ENCODE peak calls at places on chromosome 14, in seven cellular contexts. One of them, this sample, is unnamed.

GRCh38 chr14:73047808-73048207 is 10.5 kb upstream of the RBM25 start:
- DNase-seq in stimulated activated CD4-positive, alpha-beta T cell treated with anti-CD3 and anti-CD28 coated beads, Interleukin-2, amount 100 ng/mL, for 48 hours: no peak
- DNase-seq in left ventricle myocardium superior: no peak
- DNase-seq in T-helper 22 cell: no peak
- DNase-seq in tibial nerve: no peak
- DNase-seq in Caki2: no peak
- DNase-seq in NCI-H1105 treated with DMSO at 0.1 percent for 48 hours: no peak
- DNase-seq in this sample: no peak

GRCh38 chr14:53956427-53957201 is at the start of gene BMP4:
- DNase-seq in tibial nerve: peak; percentile 65
- DNase-seq in NCI-H1105 treated with DMSO at 0.1 percent for 48 hours: peak; percentile 57
- DNase-seq in T-helper 22 cell: no peak
- DNase-seq in stimulated activated CD4-positive, alpha-beta T cell treated with anti-CD3 and anti-CD28 coated beads, Interleukin-2, amount 100 ng/mL, for 48 hours: no peak
- DNase-seq in Caki2: no peak
- DNase-seq in left ventricle myocardium superior: peak; percentile 91
- DNase-seq in this sample: no peak

GRCh38 chr14:75699331-75699730 is 38.3 kb downstream of the TTLL5 start:
- DNase-seq in tibial nerve: no peak
- DNase-seq in NCI-H1105 treated with DMSO at 0.1 percent for 48 hours: no peak
- DNase-seq in stimulated activated CD4-positive, alpha-beta T cell treated with anti-CD3 and anti-CD28 coated beads, Interleukin-2, amount 100 ng/mL, for 48 hours: no peak
- DNase-seq in T-helper 22 cell: no peak
- DNase-seq in Caki2: no peak
- DNase-seq in left ventricle myocardium superior: no peak
- DNase-seq in this sample: no peak

GRCh38 chr14:61545716-61546455 is 149.4 kb upstream of the HIF1A start:
- DNase-seq in T-helper 22 cell: no peak
- DNase-seq in Caki2: no peak
- DNase-seq in left ventricle myocardium superior: no peak
- DNase-seq in NCI-H1105 treated with DMSO at 0.1 percent for 48 hours: no peak
- DNase-seq in stimulated activated CD4-positive, alpha-beta T cell treated with anti-CD3 and anti-CD28 coated beads, Interleukin-2, amount 100 ng/mL, for 48 hours: no peak
- DNase-seq in tibial nerve: no peak
- DNase-seq in this sample: no peak

GRCh38 chr14:34374998-34375740 is 86.9 kb downstream of the SPTSSA start:
- DNase-seq in Caki2: no peak
- DNase-seq in T-helper 22 cell: no peak
- DNase-seq in stimulated activated CD4-positive, alpha-beta T cell treated with anti-CD3 and anti-CD28 coated beads, Interleukin-2, amount 100 ng/mL, for 48 hours: no peak
- DNase-seq in NCI-H1105 treated with DMSO at 0.1 percent for 48 hours: no peak
- DNase-seq in left ventricle myocardium superior: no peak
- DNase-seq in tibial nerve: no peak
- DNase-seq in this sample: no peak

GRCh38 chr14:97771340-97772045 is 974.3 kb downstream of the VRK1 start:
- DNase-seq in stimulated activated CD4-positive, alpha-beta T cell treated with anti-CD3 and anti-CD28 coated beads, Interleukin-2, amount 100 ng/mL, for 48 hours: no peak
- DNase-seq in T-helper 22 cell: no peak
- DNase-seq in NCI-H1105 treated with DMSO at 0.1 percent for 48 hours: no peak
- DNase-seq in Caki2: no peak
- DNase-seq in tibial nerve: no peak
- DNase-seq in left ventricle myocardium superior: no peak
- DNase-seq in this sample: no peak

GRCh38 chr14:97185186-97185585 is 388.0 kb downstream of the VRK1 start:
- DNase-seq in tibial nerve: no peak
- DNase-seq in stimulated activated CD4-positive, alpha-beta T cell treated with anti-CD3 and anti-CD28 coated beads, Interleukin-2, amount 100 ng/mL, for 48 hours: no peak
- DNase-seq in NCI-H1105 treated with DMSO at 0.1 percent for 48 hours: peak; percentile 22
- DNase-seq in left ventricle myocardium superior: no peak
- DNase-seq in T-helper 22 cell: no peak
- DNase-seq in Caki2: no peak
- DNase-seq in this sample: peak; percentile 2

GRCh38 chr14:33986804-33987203 is 35.9 kb upstream of the EGLN3 start:
- DNase-seq in stimulated activated CD4-positive, alpha-beta T cell treated with anti-CD3 and anti-CD28 coated beads, Interleukin-2, amount 100 ng/mL, for 48 hours: no peak
- DNase-seq in Caki2: peak; percentile 89
- DNase-seq in T-helper 22 cell: no peak
- DNase-seq in left ventricle myocardium superior: no peak
- DNase-seq in tibial nerve: no peak
- DNase-seq in NCI-H1105 treated with DMSO at 0.1 percent for 48 hours: no peak
- DNase-seq in this sample: no peak

GRCh38 chr14:67428501-67429031 is 16.6 kb upstream of the PLEK2 start:
- DNase-seq in left ventricle myocardium superior: no peak
- DNase-seq in stimulated activated CD4-positive, alpha-beta T cell treated with anti-CD3 and anti-CD28 coated beads, Interleukin-2, amount 100 ng/mL, for 48 hours: no peak
- DNase-seq in tibial nerve: no peak
- DNase-seq in NCI-H1105 treated with DMSO at 0.1 percent for 48 hours: no peak
- DNase-seq in T-helper 22 cell: no peak
- DNase-seq in Caki2: no peak
- DNase-seq in this sample: no peak

GRCh38 chr14:26598081-26598671 is 343 bp upstream of the NOVA1 start:
- DNase-seq in stimulated activated CD4-positive, alpha-beta T cell treated with anti-CD3 and anti-CD28 coated beads, Interleukin-2, amount 100 ng/mL, for 48 hours: peak; percentile 3
- DNase-seq in NCI-H1105 treated with DMSO at 0.1 percent for 48 hours: peak; percentile 97
- DNase-seq in Caki2: peak; percentile 79
- DNase-seq in tibial nerve: peak; percentile 77
- DNase-seq in left ventricle myocardium superior: peak; percentile 81
- DNase-seq in T-helper 22 cell: no peak
- DNase-seq in this sample: no peak

GRCh38 chr14:45112886-45113772 is 21.2 kb downstream of the FKBP3 start:
- DNase-seq in tibial nerve: no peak
- DNase-seq in NCI-H1105 treated with DMSO at 0.1 percent for 48 hours: no peak
- DNase-seq in stimulated activated CD4-positive, alpha-beta T cell treated with anti-CD3 and anti-CD28 coated beads, Interleukin-2, amount 100 ng/mL, for 48 hours: no peak
- DNase-seq in Caki2: no peak
- DNase-seq in left ventricle myocardium superior: no peak
- DNase-seq in T-helper 22 cell: no peak
- DNase-seq in this sample: no peak

GRCh38 chr14:50403433-50403832 is 6.8 kb upstream of the CDKL1 start:
- DNase-seq in left ventricle myocardium superior: no peak
- DNase-seq in Caki2: no peak
- DNase-seq in tibial nerve: no peak
- DNase-seq in stimulated activated CD4-positive, alpha-beta T cell treated with anti-CD3 and anti-CD28 coated beads, Interleukin-2, amount 100 ng/mL, for 48 hours: no peak
- DNase-seq in NCI-H1105 treated with DMSO at 0.1 percent for 48 hours: no peak
- DNase-seq in T-helper 22 cell: no peak
- DNase-seq in this sample: no peak

GRCh38 chr14:56534656-56535055 is 44.9 kb upstream of the TMEM260 start:
- DNase-seq in T-helper 22 cell: no peak
- DNase-seq in Caki2: no peak
- DNase-seq in left ventricle myocardium superior: no peak
- DNase-seq in stimulated activated CD4-positive, alpha-beta T cell treated with anti-CD3 and anti-CD28 coated beads, Interleukin-2, amount 100 ng/mL, for 48 hours: no peak
- DNase-seq in NCI-H1105 treated with DMSO at 0.1 percent for 48 hours: no peak
- DNase-seq in tibial nerve: no peak
- DNase-seq in this sample: no peak

GRCh38 chr14:70257526-70257925 is 68.8 kb upstream of the SLC8A3 start:
- DNase-seq in tibial nerve: no peak
- DNase-seq in NCI-H1105 treated with DMSO at 0.1 percent for 48 hours: peak; percentile 8
- DNase-seq in left ventricle myocardium superior: no peak
- DNase-seq in T-helper 22 cell: no peak
- DNase-seq in stimulated activated CD4-positive, alpha-beta T cell treated with anti-CD3 and anti-CD28 coated beads, Interleukin-2, amount 100 ng/mL, for 48 hours: peak; percentile 13
- DNase-seq in Caki2: no peak
- DNase-seq in this sample: no peak

GRCh38 chr14:106694638-106695393 is 1168.4 kb downstream of the TMEM121 start:
- DNase-seq in NCI-H1105 treated with DMSO at 0.1 percent for 48 hours: peak; percentile 41
- DNase-seq in tibial nerve: no peak
- DNase-seq in T-helper 22 cell: peak; percentile 8
- DNase-seq in Caki2: no peak
- DNase-seq in left ventricle myocardium superior: peak; percentile 42
- DNase-seq in stimulated activated CD4-positive, alpha-beta T cell treated with anti-CD3 and anti-CD28 coated beads, Interleukin-2, amount 100 ng/mL, for 48 hours: peak; percentile 51
- DNase-seq in this sample: peak; percentile 53

GRCh38 chr14:30214456-30215090 is 286.9 kb upstream of the PRKD1 start:
- DNase-seq in stimulated activated CD4-positive, alpha-beta T cell treated with anti-CD3 and anti-CD28 coated beads, Interleukin-2, amount 100 ng/mL, for 48 hours: no peak
- DNase-seq in Caki2: peak; percentile 22
- DNase-seq in NCI-H1105 treated with DMSO at 0.1 percent for 48 hours: peak; percentile 71
- DNase-seq in T-helper 22 cell: no peak
- DNase-seq in left ventricle myocardium superior: no peak
- DNase-seq in tibial nerve: no peak
- DNase-seq in this sample: no peak

GRCh38 chr14:105519946-105520698 is 6.3 kb upstream of the TMEM121 start:
- DNase-seq in NCI-H1105 treated with DMSO at 0.1 percent for 48 hours: no peak
- DNase-seq in T-helper 22 cell: no peak
- DNase-seq in Caki2: no peak
- DNase-seq in tibial nerve: no peak
- DNase-seq in left ventricle myocardium superior: no peak
- DNase-seq in stimulated activated CD4-positive, alpha-beta T cell treated with anti-CD3 and anti-CD28 coated beads, Interleukin-2, amount 100 ng/mL, for 48 hours: no peak
- DNase-seq in this sample: no peak

GRCh38 chr14:41615011-41615595 is 8.4 kb downstream of the LRFN5 start:
- DNase-seq in tibial nerve: no peak
- DNase-seq in stimulated activated CD4-positive, alpha-beta T cell treated with anti-CD3 and anti-CD28 coated beads, Interleukin-2, amount 100 ng/mL, for 48 hours: no peak
- DNase-seq in left ventricle myocardium superior: no peak
- DNase-seq in NCI-H1105 treated with DMSO at 0.1 percent for 48 hours: no peak
- DNase-seq in T-helper 22 cell: no peak
- DNase-seq in Caki2: no peak
- DNase-seq in this sample: no peak

GRCh38 chr14:25406818-25407217 is 356.9 kb upstream of the STXBP6 start:
- DNase-seq in left ventricle myocardium superior: no peak
- DNase-seq in NCI-H1105 treated with DMSO at 0.1 percent for 48 hours: peak; percentile 62
- DNase-seq in tibial nerve: no peak
- DNase-seq in stimulated activated CD4-positive, alpha-beta T cell treated with anti-CD3 and anti-CD28 coated beads, Interleukin-2, amount 100 ng/mL, for 48 hours: no peak
- DNase-seq in Caki2: peak; percentile 11
- DNase-seq in T-helper 22 cell: no peak
- DNase-seq in this sample: no peak

GRCh38 chr14:23115918-23116317 is 3.1 kb downstream of the CEBPE start:
- DNase-seq in Caki2: no peak
- DNase-seq in tibial nerve: no peak
- DNase-seq in left ventricle myocardium superior: no peak
- DNase-seq in T-helper 22 cell: no peak
- DNase-seq in stimulated activated CD4-positive, alpha-beta T cell treated with anti-CD3 and anti-CD28 coated beads, Interleukin-2, amount 100 ng/mL, for 48 hours: no peak
- DNase-seq in NCI-H1105 treated with DMSO at 0.1 percent for 48 hours: no peak
- DNase-seq in this sample: no peak

GRCh38 chr14:37602605-37603453 is 7.4 kb downstream of the TTC6 start:
- DNase-seq in NCI-H1105 treated with DMSO at 0.1 percent for 48 hours: no peak
- DNase-seq in Caki2: no peak
- DNase-seq in left ventricle myocardium superior: no peak
- DNase-seq in tibial nerve: no peak
- DNase-seq in stimulated activated CD4-positive, alpha-beta T cell treated with anti-CD3 and anti-CD28 coated beads, Interleukin-2, amount 100 ng/mL, for 48 hours: no peak
- DNase-seq in T-helper 22 cell: no peak
- DNase-seq in this sample: no peak

GRCh38 chr14:75609606-75610476 is 31.4 kb downstream of the FLVCR2 start:
- DNase-seq in stimulated activated CD4-positive, alpha-beta T cell treated with anti-CD3 and anti-CD28 coated beads, Interleukin-2, amount 100 ng/mL, for 48 hours: no peak
- DNase-seq in Caki2: no peak
- DNase-seq in tibial nerve: no peak
- DNase-seq in left ventricle myocardium superior: no peak
- DNase-seq in NCI-H1105 treated with DMSO at 0.1 percent for 48 hours: no peak
- DNase-seq in T-helper 22 cell: no peak
- DNase-seq in this sample: no peak

GRCh38 chr14:105413542-105413886 is 6.1 kb upstream of the MTA1 start:
- DNase-seq in Caki2: no peak
- DNase-seq in NCI-H1105 treated with DMSO at 0.1 percent for 48 hours: no peak
- DNase-seq in left ventricle myocardium superior: peak; percentile 62
- DNase-seq in T-helper 22 cell: no peak
- DNase-seq in stimulated activated CD4-positive, alpha-beta T cell treated with anti-CD3 and anti-CD28 coated beads, Interleukin-2, amount 100 ng/mL, for 48 hours: no peak
- DNase-seq in tibial nerve: no peak
- DNase-seq in this sample: no peak

GRCh38 chr14:100989924-100990323 is 86.4 kb upstream of the RTL1 start:
- DNase-seq in left ventricle myocardium superior: no peak
- DNase-seq in stimulated activated CD4-positive, alpha-beta T cell treated with anti-CD3 and anti-CD28 coated beads, Interleukin-2, amount 100 ng/mL, for 48 hours: no peak
- DNase-seq in tibial nerve: no peak
- DNase-seq in NCI-H1105 treated with DMSO at 0.1 percent for 48 hours: no peak
- DNase-seq in T-helper 22 cell: no peak
- DNase-seq in Caki2: no peak
- DNase-seq in this sample: no peak

GRCh38 chr14:74562515-74563232 is 49.4 kb downstream of the LTBP2 start:
- DNase-seq in NCI-H1105 treated with DMSO at 0.1 percent for 48 hours: no peak
- DNase-seq in stimulated activated CD4-positive, alpha-beta T cell treated with anti-CD3 and anti-CD28 coated beads, Interleukin-2, amount 100 ng/mL, for 48 hours: no peak
- DNase-seq in left ventricle myocardium superior: no peak
- DNase-seq in Caki2: no peak
- DNase-seq in tibial nerve: no peak
- DNase-seq in T-helper 22 cell: no peak
- DNase-seq in this sample: no peak

GRCh38 chr14:104676694-104677505 is 12.5 kb upstream of the INF2 start:
- DNase-seq in Caki2: no peak
- DNase-seq in stimulated activated CD4-positive, alpha-beta T cell treated with anti-CD3 and anti-CD28 coated beads, Interleukin-2, amount 100 ng/mL, for 48 hours: peak; percentile 30
- DNase-seq in tibial nerve: no peak
- DNase-seq in T-helper 22 cell: no peak
- DNase-seq in left ventricle myocardium superior: peak; percentile 49
- DNase-seq in NCI-H1105 treated with DMSO at 0.1 percent for 48 hours: no peak
- DNase-seq in this sample: no peak

GRCh38 chr14:21011136-21011535 is 12.0 kb downstream of the SLC39A2 start:
- DNase-seq in NCI-H1105 treated with DMSO at 0.1 percent for 48 hours: no peak
- DNase-seq in T-helper 22 cell: no peak
- DNase-seq in left ventricle myocardium superior: no peak
- DNase-seq in stimulated activated CD4-positive, alpha-beta T cell treated with anti-CD3 and anti-CD28 coated beads, Interleukin-2, amount 100 ng/mL, for 48 hours: no peak
- DNase-seq in Caki2: no peak
- DNase-seq in tibial nerve: no peak
- DNase-seq in this sample: no peak

GRCh38 chr14:89336338-89336737 is 80.7 kb downstream of the FOXN3 start:
- DNase-seq in NCI-H1105 treated with DMSO at 0.1 percent for 48 hours: no peak
- DNase-seq in Caki2: no peak
- DNase-seq in left ventricle myocardium superior: no peak
- DNase-seq in stimulated activated CD4-positive, alpha-beta T cell treated with anti-CD3 and anti-CD28 coated beads, Interleukin-2, amount 100 ng/mL, for 48 hours: no peak
- DNase-seq in tibial nerve: no peak
- DNase-seq in T-helper 22 cell: no peak
- DNase-seq in this sample: no peak

GRCh38 chr14:65704850-65705249 is 292.3 kb downstream of the FUT8 start:
- DNase-seq in left ventricle myocardium superior: no peak
- DNase-seq in tibial nerve: no peak
- DNase-seq in stimulated activated CD4-positive, alpha-beta T cell treated with anti-CD3 and anti-CD28 coated beads, Interleukin-2, amount 100 ng/mL, for 48 hours: peak; percentile 13
- DNase-seq in NCI-H1105 treated with DMSO at 0.1 percent for 48 hours: no peak
- DNase-seq in T-helper 22 cell: no peak
- DNase-seq in Caki2: no peak
- DNase-seq in this sample: no peak

GRCh38 chr14:99884834-99885648 is 91.8 kb downstream of the EML1 start:
- DNase-seq in T-helper 22 cell: no peak
- DNase-seq in NCI-H1105 treated with DMSO at 0.1 percent for 48 hours: peak; percentile 66
- DNase-seq in stimulated activated CD4-positive, alpha-beta T cell treated with anti-CD3 and anti-CD28 coated beads, Interleukin-2, amount 100 ng/mL, for 48 hours: no peak
- DNase-seq in Caki2: peak; percentile 38
- DNase-seq in tibial nerve: no peak
- DNase-seq in left ventricle myocardium superior: no peak
- DNase-seq in this sample: no peak

GRCh38 chr14:92475451-92476187 is 38.0 kb upstream of the RIN3 start:
- DNase-seq in T-helper 22 cell: no peak
- DNase-seq in left ventricle myocardium superior: peak; percentile 80
- DNase-seq in NCI-H1105 treated with DMSO at 0.1 percent for 48 hours: no peak
- DNase-seq in Caki2: no peak
- DNase-seq in tibial nerve: peak; percentile 48
- DNase-seq in stimulated activated CD4-positive, alpha-beta T cell treated with anti-CD3 and anti-CD28 coated beads, Interleukin-2, amount 100 ng/mL, for 48 hours: no peak
- DNase-seq in this sample: no peak

GRCh38 chr14:34794217-34794616 is 79.8 kb upstream of the CFL2 start:
- DNase-seq in left ventricle myocardium superior: no peak
- DNase-seq in Caki2: no peak
- DNase-seq in NCI-H1105 treated with DMSO at 0.1 percent for 48 hours: no peak
- DNase-seq in tibial nerve: no peak
- DNase-seq in T-helper 22 cell: no peak
- DNase-seq in stimulated activated CD4-positive, alpha-beta T cell treated with anti-CD3 and anti-CD28 coated beads, Interleukin-2, amount 100 ng/mL, for 48 hours: no peak
- DNase-seq in this sample: no peak

GRCh38 chr14:105203057-105203494 is 22.0 kb upstream of the NUDT14 start:
- DNase-seq in stimulated activated CD4-positive, alpha-beta T cell treated with anti-CD3 and anti-CD28 coated beads, Interleukin-2, amount 100 ng/mL, for 48 hours: peak; percentile 65
- DNase-seq in left ventricle myocardium superior: peak; percentile 90
- DNase-seq in NCI-H1105 treated with DMSO at 0.1 percent for 48 hours: peak; percentile 37
- DNase-seq in Caki2: peak; percentile 44
- DNase-seq in tibial nerve: peak; percentile 67
- DNase-seq in T-helper 22 cell: no peak
- DNase-seq in this sample: peak; percentile 65

GRCh38 chr14:23005861-23006534 is 3.9 kb downstream of the C14orf93 start:
- DNase-seq in tibial nerve: no peak
- DNase-seq in T-helper 22 cell: no peak
- DNase-seq in stimulated activated CD4-positive, alpha-beta T cell treated with anti-CD3 and anti-CD28 coated beads, Interleukin-2, amount 100 ng/mL, for 48 hours: no peak
- DNase-seq in NCI-H1105 treated with DMSO at 0.1 percent for 48 hours: peak; percentile 14
- DNase-seq in Caki2: no peak
- DNase-seq in left ventricle myocardium superior: no peak
- DNase-seq in this sample: no peak

GRCh38 chr14:105075364-105076295 is 10.4 kb upstream of the GPR132 start:
- DNase-seq in Caki2: no peak
- DNase-seq in tibial nerve: no peak
- DNase-seq in stimulated activated CD4-positive, alpha-beta T cell treated with anti-CD3 and anti-CD28 coated beads, Interleukin-2, amount 100 ng/mL, for 48 hours: no peak
- DNase-seq in T-helper 22 cell: no peak
- DNase-seq in left ventricle myocardium superior: peak; percentile 79
- DNase-seq in NCI-H1105 treated with DMSO at 0.1 percent for 48 hours: peak; percentile 47
- DNase-seq in this sample: no peak

GRCh38 chr14:106788534-106788933 is 1262.2 kb downstream of the TMEM121 start:
- DNase-seq in Caki2: no peak
- DNase-seq in tibial nerve: no peak
- DNase-seq in T-helper 22 cell: no peak
- DNase-seq in left ventricle myocardium superior: no peak
- DNase-seq in stimulated activated CD4-positive, alpha-beta T cell treated with anti-CD3 and anti-CD28 coated beads, Interleukin-2, amount 100 ng/mL, for 48 hours: no peak
- DNase-seq in NCI-H1105 treated with DMSO at 0.1 percent for 48 hours: no peak
- DNase-seq in this sample: no peak

This sample was measured in T-helper 9 cell.